ENCODE peak calls at places on chromosome 22, in five cellular contexts. One of them, this sample, is unnamed.

GRCh38 chr22:40982482-40983385 is 31.6 kb downstream of the RBX1 start:
- DNase-seq in OCI-LY7: peak; percentile 88
- DNase-seq in body of pancreas: no peak
- DNase-seq in PC-9: no peak
- DNase-seq in H9: no peak
- DNase-seq in this sample: no peak

GRCh38 chr22:39439170-39439569 is 17.6 kb upstream of the MGAT3 start:
- DNase-seq in OCI-LY7: no peak
- DNase-seq in body of pancreas: no peak
- DNase-seq in PC-9: no peak
- DNase-seq in H9: no peak
- DNase-seq in this sample: no peak

GRCh38 chr22:44634426-44635321 is 67.3 kb upstream of the PRR5 start:
- DNase-seq in OCI-LY7: no peak
- DNase-seq in body of pancreas: no peak
- DNase-seq in PC-9: no peak
- DNase-seq in H9: no peak
- DNase-seq in this sample: peak; percentile 49

GRCh38 chr22:22752199-22752555 is 107.8 kb downstream of the GGTLC2 start:
- DNase-seq in OCI-LY7: no peak
- DNase-seq in body of pancreas: no peak
- DNase-seq in PC-9: no peak
- DNase-seq in H9: no peak
- DNase-seq in this sample: no peak

GRCh38 chr22:44735518-44736428 is 16.6 kb upstream of the ARHGAP8 start:
- DNase-seq in OCI-LY7: peak; percentile 71
- DNase-seq in body of pancreas: peak; percentile 81
- DNase-seq in PC-9: peak; percentile 81
- DNase-seq in H9: peak; percentile 89
- DNase-seq in this sample: no peak

GRCh38 chr22:30326704-30327362 is at the start of gene TBC1D10A:
- DNase-seq in OCI-LY7: peak; percentile 96
- DNase-seq in body of pancreas: peak; percentile 97
- DNase-seq in PC-9: peak; percentile 94
- DNase-seq in H9: peak; percentile 98
- DNase-seq in this sample: no peak

GRCh38 chr22:17638182-17638431 is 450 bp upstream of the BCL2L13 start:
- DNase-seq in OCI-LY7: peak; percentile 37
- DNase-seq in body of pancreas: no peak
- DNase-seq in PC-9: no peak
- DNase-seq in H9: no peak
- DNase-seq in this sample: no peak

GRCh38 chr22:26031641-26032040 is 137.6 kb upstream of the SEZ6L start:
- DNase-seq in OCI-LY7: no peak
- DNase-seq in body of pancreas: no peak
- DNase-seq in PC-9: no peak
- DNase-seq in H9: no peak
- DNase-seq in this sample: no peak

GRCh38 chr22:31227186-31227585 is 15.1 kb downstream of the LIMK2 start:
- DNase-seq in OCI-LY7: no peak
- DNase-seq in body of pancreas: no peak
- DNase-seq in PC-9: no peak
- DNase-seq in H9: no peak
- DNase-seq in this sample: no peak

GRCh38 chr22:23403152-23403719 is 176.9 kb downstream of the IGLL1 start:
- DNase-seq in OCI-LY7: no peak
- DNase-seq in body of pancreas: no peak
- DNase-seq in PC-9: no peak
- DNase-seq in H9: no peak
- DNase-seq in this sample: peak; percentile 60

GRCh38 chr22:27662359-27663030 is 139.1 kb downstream of the MN1 start:
- DNase-seq in OCI-LY7: no peak
- DNase-seq in body of pancreas: no peak
- DNase-seq in PC-9: peak; percentile 72
- DNase-seq in H9: no peak
- DNase-seq in this sample: no peak

GRCh38 chr22:29000225-29000556 is 61.4 kb downstream of the C22orf31 start:
- DNase-seq in OCI-LY7: no peak
- DNase-seq in body of pancreas: no peak
- DNase-seq in PC-9: no peak
- DNase-seq in H9: no peak
- DNase-seq in this sample: no peak

GRCh38 chr22:40720538-40721256 is 41.4 kb downstream of the MCHR1 start:
- DNase-seq in OCI-LY7: no peak
- DNase-seq in body of pancreas: no peak
- DNase-seq in PC-9: no peak
- DNase-seq in H9: no peak
- DNase-seq in this sample: no peak

GRCh38 chr22:23237201-23237798 is 57.0 kb downstream of the BCR start:
- DNase-seq in OCI-LY7: no peak
- DNase-seq in body of pancreas: peak; percentile 52
- DNase-seq in PC-9: no peak
- DNase-seq in H9: peak; percentile 61
- DNase-seq in this sample: no peak

GRCh38 chr22:17780741-17781318 is 6.6 kb upstream of the BID start:
- DNase-seq in OCI-LY7: no peak
- DNase-seq in body of pancreas: no peak
- DNase-seq in PC-9: no peak
- DNase-seq in H9: no peak
- DNase-seq in this sample: no peak

GRCh38 chr22:38861927-38862326 is 10.1 kb downstream of the CBX6 start:
- DNase-seq in OCI-LY7: no peak
- DNase-seq in body of pancreas: no peak
- DNase-seq in PC-9: no peak
- DNase-seq in H9: peak; percentile 25
- DNase-seq in this sample: no peak

GRCh38 chr22:30182365-30182764 is 64.2 kb downstream of the LIF start:
- DNase-seq in OCI-LY7: no peak
- DNase-seq in body of pancreas: no peak
- DNase-seq in PC-9: no peak
- DNase-seq in H9: no peak
- DNase-seq in this sample: no peak

GRCh38 chr22:17217179-17217578 is 2.1 kb downstream of the ADA2 start:
- DNase-seq in OCI-LY7: peak; percentile 74
- DNase-seq in body of pancreas: no peak
- DNase-seq in PC-9: no peak
- DNase-seq in H9: no peak
- DNase-seq in this sample: no peak

GRCh38 chr22:26952654-26953379 is 295.4 kb downstream of the MIAT start:
- DNase-seq in OCI-LY7: no peak
- DNase-seq in body of pancreas: no peak
- DNase-seq in PC-9: no peak
- DNase-seq in H9: peak; percentile 53
- DNase-seq in this sample: no peak

GRCh38 chr22:42800731-42801536 is 56.1 kb downstream of the ARFGAP3 start:
- DNase-seq in OCI-LY7: no peak
- DNase-seq in body of pancreas: peak; percentile 11
- DNase-seq in PC-9: no peak
- DNase-seq in H9: no peak
- DNase-seq in this sample: no peak

GRCh38 chr22:25700996-25701815 is 40.8 kb upstream of the MYO18B start:
- DNase-seq in OCI-LY7: no peak
- DNase-seq in body of pancreas: no peak
- DNase-seq in PC-9: no peak
- DNase-seq in H9: no peak
- DNase-seq in this sample: no peak

GRCh38 chr22:22854466-22854865 is 33.1 kb upstream of the IGLL5 start:
- DNase-seq in OCI-LY7: no peak
- DNase-seq in body of pancreas: no peak
- DNase-seq in PC-9: no peak
- DNase-seq in H9: no peak
- DNase-seq in this sample: no peak

GRCh38 chr22:44963832-44964721 is 45.7 kb downstream of the PHF21B start:
- DNase-seq in OCI-LY7: no peak
- DNase-seq in body of pancreas: no peak
- DNase-seq in PC-9: no peak
- DNase-seq in H9: no peak
- DNase-seq in this sample: no peak

GRCh38 chr22:23530766-23531282 is 49.3 kb downstream of the IGLL1 start:
- DNase-seq in OCI-LY7: no peak
- DNase-seq in body of pancreas: no peak
- DNase-seq in PC-9: no peak
- DNase-seq in H9: peak; percentile 20
- DNase-seq in this sample: no peak

GRCh38 chr22:28766628-28767027 is 5.9 kb upstream of the CCDC117 start:
- DNase-seq in OCI-LY7: no peak
- DNase-seq in body of pancreas: no peak
- DNase-seq in PC-9: no peak
- DNase-seq in H9: no peak
- DNase-seq in this sample: no peak

GRCh38 chr22:30541979-30542810 is 4.3 kb downstream of the SEC14L6 start:
- DNase-seq in OCI-LY7: no peak
- DNase-seq in body of pancreas: peak; percentile 28
- DNase-seq in PC-9: no peak
- DNase-seq in H9: peak; percentile 62
- DNase-seq in this sample: no peak

GRCh38 chr22:43018615-43019014 is 3.7 kb upstream of the PACSIN2 start:
- DNase-seq in OCI-LY7: no peak
- DNase-seq in body of pancreas: no peak
- DNase-seq in PC-9: no peak
- DNase-seq in H9: no peak
- DNase-seq in this sample: no peak

GRCh38 chr22:38831166-38831945 is 12.5 kb downstream of the NPTXR start:
- DNase-seq in OCI-LY7: no peak
- DNase-seq in body of pancreas: no peak
- DNase-seq in PC-9: peak; percentile 24
- DNase-seq in H9: no peak
- DNase-seq in this sample: peak; percentile 55

GRCh38 chr22:40679964-40680818 is 907 bp downstream of the MCHR1 start:
- DNase-seq in OCI-LY7: no peak
- DNase-seq in body of pancreas: no peak
- DNase-seq in PC-9: no peak
- DNase-seq in H9: no peak
- DNase-seq in this sample: no peak

GRCh38 chr22:39839917-39840510 is 53.5 kb downstream of the ENTHD1 start:
- DNase-seq in OCI-LY7: no peak
- DNase-seq in body of pancreas: no peak
- DNase-seq in PC-9: no peak
- DNase-seq in H9: no peak
- DNase-seq in this sample: no peak

GRCh38 chr22:35542972-35543516 is 2.4 kb downstream of the RASD2 start:
- DNase-seq in OCI-LY7: no peak
- DNase-seq in body of pancreas: no peak
- DNase-seq in PC-9: no peak
- DNase-seq in H9: no peak
- DNase-seq in this sample: no peak
- TF ChIP-seq CTCF in OCI-LY7: no peak
- TF ChIP-seq CTCF in body of pancreas: no peak
- TF ChIP-seq CTCF in PC-9: no peak
- TF ChIP-seq CTCF in H9: peak; percentile 24
- TF ChIP-seq CTCF in this sample: no peak

DNA sequence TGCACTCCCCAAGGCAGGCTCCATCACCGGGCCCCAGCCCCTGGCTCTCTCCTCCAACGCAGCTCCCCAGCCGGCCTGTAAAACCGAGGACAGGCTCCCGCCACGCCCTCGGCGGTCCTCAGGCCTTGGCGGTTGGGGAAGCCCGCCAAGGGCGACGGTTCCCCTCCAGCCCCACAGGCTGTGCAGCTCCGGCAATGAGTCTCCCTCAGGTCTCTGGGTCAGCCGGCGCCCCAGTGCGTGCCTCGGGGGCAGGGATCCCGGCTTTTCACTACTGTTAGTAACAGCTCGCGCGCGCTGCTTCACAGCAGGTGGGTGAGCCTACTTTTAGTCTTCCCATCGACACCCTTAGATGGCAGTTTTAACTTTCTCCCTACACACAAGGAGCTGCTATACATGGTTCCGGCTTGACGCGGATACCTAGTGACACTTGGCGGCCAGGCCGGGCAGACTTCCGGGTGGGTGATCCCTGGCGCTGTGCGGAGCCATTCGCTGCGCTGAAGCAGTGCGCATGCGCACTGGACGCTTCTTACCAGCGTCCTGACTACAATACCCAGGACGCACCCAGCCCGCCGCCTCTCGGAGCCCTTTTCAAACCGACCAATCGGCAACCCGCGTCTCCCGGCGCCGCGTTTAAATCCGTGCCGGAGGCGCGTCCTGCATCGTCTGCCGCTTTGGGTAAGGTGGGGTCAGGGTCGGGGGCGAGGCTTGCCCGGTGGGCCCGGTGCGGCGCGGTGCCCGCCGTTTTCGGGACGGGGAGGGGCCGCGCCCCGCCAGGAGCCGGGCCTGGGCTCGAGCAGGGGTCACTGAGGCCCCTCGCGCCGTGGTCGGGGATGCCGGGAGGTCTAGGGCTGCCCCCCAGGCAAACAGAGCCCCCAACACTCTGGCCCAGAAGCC is at the start of gene GTSE1:
- DNase-seq in OCI-LY7: peak; percentile 99
- DNase-seq in body of pancreas: peak; percentile 97
- DNase-seq in PC-9: peak; percentile 96
- DNase-seq in H9: peak; percentile 98
- DNase-seq in this sample: peak; percentile 99
- TF ChIP-seq CTCF in OCI-LY7: peak; percentile 38
- TF ChIP-seq CTCF in body of pancreas: no peak
- TF ChIP-seq CTCF in PC-9: no peak
- TF ChIP-seq CTCF in H9: peak; percentile 19
- TF ChIP-seq CTCF in this sample: peak; percentile 65

GRCh38 chr22:33653525-33654063 is 266.7 kb downstream of the LARGE1 start:
- DNase-seq in OCI-LY7: no peak
- DNase-seq in body of pancreas: no peak
- DNase-seq in PC-9: no peak
- DNase-seq in H9: no peak
- DNase-seq in this sample: no peak
- TF ChIP-seq CTCF in OCI-LY7: no peak
- TF ChIP-seq CTCF in body of pancreas: no peak
- TF ChIP-seq CTCF in PC-9: no peak
- TF ChIP-seq CTCF in H9: peak; percentile 41
- TF ChIP-seq CTCF in this sample: no peak

GRCh38 chr22:36986242-36986821 is 32.9 kb downstream of the TST start:
- DNase-seq in OCI-LY7: peak; percentile 29
- DNase-seq in body of pancreas: peak; percentile 56
- DNase-seq in PC-9: no peak
- DNase-seq in H9: peak; percentile 51
- DNase-seq in this sample: no peak
- TF ChIP-seq CTCF in OCI-LY7: peak; percentile 96
- TF ChIP-seq CTCF in body of pancreas: peak; percentile 53
- TF ChIP-seq CTCF in PC-9: peak; percentile 97
- TF ChIP-seq CTCF in H9: peak; percentile 90
- TF ChIP-seq CTCF in this sample: peak; percentile 75

DNA sequence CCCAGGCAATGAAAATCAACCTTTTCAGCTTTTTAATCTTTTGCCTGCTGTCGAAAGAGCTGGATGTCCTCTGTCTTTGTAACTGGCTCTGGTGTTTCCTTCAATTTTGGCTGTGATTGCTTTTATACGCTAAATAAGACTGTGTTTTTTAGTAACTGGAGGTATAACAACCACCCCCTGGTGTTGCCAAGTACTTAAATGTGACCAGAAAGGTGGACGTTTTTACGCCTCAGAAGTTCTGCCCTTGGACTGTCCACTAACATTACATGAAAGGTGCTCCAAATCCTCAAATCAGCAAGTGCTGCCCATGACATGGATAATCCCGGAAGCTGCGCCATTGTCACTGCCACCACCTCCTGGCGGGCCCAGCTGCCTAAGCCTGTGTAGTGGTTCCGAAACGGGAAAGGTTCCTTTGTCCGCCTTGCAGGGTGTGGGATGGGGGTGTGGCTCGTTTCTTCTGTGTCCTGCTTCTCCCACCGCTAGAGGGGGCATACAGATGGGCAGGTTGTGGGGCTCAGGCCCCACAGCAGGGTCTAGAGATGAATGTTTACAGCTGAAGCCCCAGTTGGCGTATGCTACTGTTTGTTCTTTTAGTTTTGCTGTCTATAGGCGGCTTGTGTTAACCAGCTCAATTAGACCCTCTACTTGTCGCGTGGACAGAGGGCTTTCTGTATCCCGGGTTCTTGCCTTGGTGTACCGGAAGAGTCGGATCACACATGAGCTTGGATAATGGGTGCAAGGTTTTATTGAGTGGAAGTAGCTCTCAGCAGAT is 82.2 kb upstream of the SEPTIN5 start:
- DNase-seq in OCI-LY7: peak; percentile 33
- DNase-seq in body of pancreas: no peak
- DNase-seq in PC-9: peak; percentile 48
- DNase-seq in H9: peak; percentile 79
- DNase-seq in this sample: no peak
- TF ChIP-seq CTCF in OCI-LY7: peak; percentile 60
- TF ChIP-seq CTCF in body of pancreas: no peak
- TF ChIP-seq CTCF in PC-9: peak; percentile 54
- TF ChIP-seq CTCF in H9: peak; percentile 75
- TF ChIP-seq CTCF in this sample: peak; percentile 81

This sample was measured in chondrocyte.